ENCODE peak calls at places on chromosomes 13 and 19, in seven cellular contexts. S is colonic mucosa, I is endothelial cell of umbilical vein, J is neuronal stem cell, C is mammary epithelial cell, E is neural progenitor cell, P is Karpas-422. R is an unnamed sample. For H3K4me1, the result is how much of the 10 kb centered on the place peaks cover.

GRCh38 chr19:30799854-30800755 is 427.9 kb downstream of the ZNF536 start:
- DNase-seq in S (peak), I (no peak), J (peak), C (no peak), E (peak), P (peak), R (peak)

GRCh38 chr13:107678075-107678689 is 537.2 kb downstream of the LIG4 start:
- DNase-seq in S (no peak), I (no peak), J (no peak), C (no peak), E (peak), P (no peak), R (peak)

GRCh38 chr13:109684836-109685602 is 101.4 kb downstream of the IRS2 start:
- DNase-seq in S (peak), I (no peak), J (no peak), C (peak), E (no peak), P (no peak), R (no peak)

GRCh38 chr19:15337202-15337601 is 4.9 kb upstream of the BRD4 start:
- DNase-seq in S (no peak), I (no peak), J (no peak), C (no peak), E (no peak), P (no peak), R (peak)

GRCh38 chr13:95176611-95177259 is 124.5 kb downstream of the ABCC4 start:
- DNase-seq in S (no peak), I (peak), J (no peak), C (no peak), E (no peak), P (no peak), R (peak)

GRCh38 chr19:327291-328024 is 17.1 kb downstream of the MIER2 start:
- DNase-seq in S (no peak), I (no peak), J (no peak), C (no peak), E (no peak), P (no peak), R (no peak)

GRCh38 chr13:93116809-93117208 is 109.8 kb upstream of the GPC6 start:
- DNase-seq in S (no peak), I (no peak), J (no peak), C (no peak), E (no peak), P (no peak), R (no peak)

GRCh38 chr13:101572456-101572855 is 120.0 kb downstream of the ITGBL1 start:
- DNase-seq in S (no peak), I (peak), J (no peak), C (no peak), E (no peak), P (no peak), R (no peak)

GRCh38 chr13:44306401-44307192 is 67.0 kb upstream of the SERP2 start:
- DNase-seq in S (peak), I (peak), J (peak), C (peak), E (peak), P (no peak), R (peak)

GRCh38 chr13:25743426-25743825 is 308.4 kb downstream of the SHISA2 start:
- DNase-seq in S (no peak), I (no peak), J (no peak), C (peak), E (no peak), P (no peak), R (no peak)

GRCh38 chr13:72805663-72806341 is 23.9 kb downstream of the PIBF1 start:
- DNase-seq in S (no peak), I (no peak), J (no peak), C (no peak), E (no peak), P (no peak), R (peak)

GRCh38 chr13:51584731-51585191 is 499 bp downstream of the WDFY2 start:
- DNase-seq in S (peak), I (no peak), J (peak), C (peak), E (peak), P (peak), R (peak)

GRCh38 chr13:64234255-64234654 is 2818.6 kb upstream of the PCDH20 start:
- DNase-seq in S (no peak), I (peak), J (no peak), C (no peak), E (no peak), P (peak), R (no peak)

GRCh38 chr19:35220315-35220921 is 8.1 kb downstream of the FAM187B start:
- DNase-seq in S (no peak), I (peak), J (no peak), C (no peak), E (no peak), P (no peak), R (no peak)

GRCh38 chr19:51693246-51693645 is at the start of gene SPACA6:
- DNase-seq in S (no peak), I (no peak), J (no peak), C (no peak), E (no peak), P (no peak), R (no peak)
- H3K4me3 ChIP-seq in S (no peak), I (no peak), J (no peak), C (no peak), E (no peak), P (no peak), R (peak)

GRCh38 chr13:71785361-71785760 is 81.6 kb downstream of the DACH1 start:
- DNase-seq in S (no peak), I (no peak), J (no peak), C (no peak), E (peak), P (no peak), R (no peak)

GRCh38 chr13:71789952-71790351 is 77.1 kb downstream of the DACH1 start:
- DNase-seq in S (no peak), I (peak), J (no peak), C (no peak), E (no peak), P (no peak), R (no peak)

GRCh38 chr13:71787461-71787860 is 79.5 kb downstream of the DACH1 start:
- DNase-seq in S (no peak), I (no peak), J (no peak), C (no peak), E (no peak), P (no peak), R (no peak)

GRCh38 chr13:71786815-71787214 is 80.2 kb downstream of the DACH1 start:
- DNase-seq in S (no peak), I (no peak), J (peak), C (no peak), E (peak), P (no peak), R (no peak)
- H3K4me1 ChIP-seq in S (under half), I (under half), J (under half), C (under half), E (half or more), P (under half), R (under half)

GRCh38 chr13:33543631-33544030 is 258.1 kb upstream of the STARD13 start:
- DNase-seq in S (no peak), I (peak), J (no peak), C (peak), E (peak), P (peak), R (peak)

GRCh38 chr13:33543089-33543459 is 257.5 kb upstream of the STARD13 start:
- DNase-seq in S (no peak), I (no peak), J (no peak), C (no peak), E (no peak), P (no peak), R (no peak)

GRCh38 chr13:33545492-33545891 is 259.9 kb upstream of the STARD13 start:
- DNase-seq in S (no peak), I (no peak), J (no peak), C (no peak), E (no peak), P (peak), R (no peak)

GRCh38 chr13:33542309-33543088 is 256.9 kb upstream of the STARD13 start:
- DNase-seq in S (peak), I (peak), J (peak), C (peak), E (peak), P (peak), R (peak)

GRCh38 chr13:33544308-33544707 is 258.8 kb upstream of the STARD13 start:
- DNase-seq in S (no peak), I (no peak), J (no peak), C (no peak), E (no peak), P (peak), R (no peak)
- H3K9ac ChIP-seq in S (no peak), I (no peak), J (no peak), C (no peak), E (no peak), P (peak), R (peak)

DNA sequence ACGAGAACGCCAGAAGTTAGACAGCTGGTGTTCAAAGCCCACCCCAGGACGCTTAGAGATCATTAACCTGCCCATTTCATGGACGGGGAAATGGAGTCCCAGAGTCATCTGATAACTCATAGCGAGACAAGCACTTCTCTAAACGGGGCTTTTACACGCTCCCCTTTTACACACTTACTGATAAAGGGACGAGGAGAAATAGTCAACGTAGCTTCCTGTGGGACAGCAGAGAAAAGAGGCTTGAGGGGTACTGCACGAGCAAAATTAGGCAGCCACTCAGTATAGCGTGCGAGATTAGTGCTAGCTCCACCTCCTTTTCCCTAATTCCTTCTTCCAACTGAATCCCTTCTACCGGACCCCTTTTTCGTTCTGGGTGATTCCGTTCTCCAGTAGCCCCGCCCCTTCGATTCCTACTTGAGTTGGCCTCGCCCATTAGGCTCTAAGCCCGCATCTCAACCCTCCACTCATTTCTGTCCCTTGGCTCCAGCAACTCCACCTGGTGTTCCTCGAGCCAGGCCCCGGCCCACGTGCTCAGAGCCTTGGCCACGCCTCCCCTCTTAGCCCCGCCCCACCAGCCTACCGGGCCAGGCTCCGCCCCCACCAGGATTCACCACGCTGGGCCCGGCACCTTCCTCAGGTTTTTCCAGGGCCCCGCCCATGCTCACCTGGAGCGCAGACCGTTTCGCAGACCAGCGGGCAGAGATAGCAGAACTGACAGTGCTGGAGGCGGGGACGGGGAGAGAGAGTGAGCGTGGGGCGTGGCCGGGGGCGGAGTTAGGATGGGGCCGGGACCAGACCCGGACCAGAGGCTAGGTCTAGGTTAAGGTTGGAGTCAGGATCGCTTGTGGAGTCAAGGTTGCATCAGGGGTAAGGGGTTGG is 3.6 kb downstream of the HRC start:
- DNase-seq in S (peak), I (peak), J (no peak), C (peak), E (peak), P (peak), R (peak)
- H3K4me3 ChIP-seq in S (peak), I (no peak), J (no peak), C (no peak), E (peak), P (no peak), R (peak)

GRCh38 chr19:2173388-2173787 is 9.7 kb downstream of the DOT1L start:
- DNase-seq in S (no peak), I (no peak), J (no peak), C (no peak), E (no peak), P (no peak), R (no peak)
- H3K4me1 ChIP-seq in S (under half), I (under half), J (under half), C (under half), E (under half), P (under half), R (under half)

GRCh38 chr13:21106089-21106488 is 44.7 kb upstream of the LATS2 start:
- DNase-seq in S (no peak), I (no peak), J (no peak), C (no peak), E (no peak), P (no peak), R (peak)
- H3K9ac ChIP-seq in S (no peak), I (no peak), J (no peak), C (no peak), E (no peak), P (no peak), R (peak)

GRCh38 chr13:30037306-30037705 is 186.9 kb upstream of the UBL3 start:
- DNase-seq in S (no peak), I (no peak), J (peak), C (no peak), E (peak), P (no peak), R (no peak)
- H3K4me3 ChIP-seq in S (no peak), I (no peak), J (no peak), C (no peak), E (no peak), P (no peak), R (no peak)

GRCh38 chr19:48636859-48637448 is at the start of gene DBP:
- DNase-seq in S (no peak), I (no peak), J (no peak), C (no peak), E (no peak), P (no peak), R (no peak)

GRCh38 chr19:48635966-48636858 is 967 bp downstream of the DBP start:
- DNase-seq in S (peak), I (no peak), J (no peak), C (no peak), E (peak), P (peak), R (peak)

GRCh38 chr19:48637948-48638830 is 1.0 kb upstream of the DBP start:
- DNase-seq in S (peak), I (peak), J (peak), C (peak), E (peak), P (peak), R (peak)

GRCh38 chr19:48638831-48639381 is 1.7 kb upstream of the DBP start:
- DNase-seq in S (peak), I (no peak), J (no peak), C (no peak), E (no peak), P (no peak), R (no peak)

DNA sequence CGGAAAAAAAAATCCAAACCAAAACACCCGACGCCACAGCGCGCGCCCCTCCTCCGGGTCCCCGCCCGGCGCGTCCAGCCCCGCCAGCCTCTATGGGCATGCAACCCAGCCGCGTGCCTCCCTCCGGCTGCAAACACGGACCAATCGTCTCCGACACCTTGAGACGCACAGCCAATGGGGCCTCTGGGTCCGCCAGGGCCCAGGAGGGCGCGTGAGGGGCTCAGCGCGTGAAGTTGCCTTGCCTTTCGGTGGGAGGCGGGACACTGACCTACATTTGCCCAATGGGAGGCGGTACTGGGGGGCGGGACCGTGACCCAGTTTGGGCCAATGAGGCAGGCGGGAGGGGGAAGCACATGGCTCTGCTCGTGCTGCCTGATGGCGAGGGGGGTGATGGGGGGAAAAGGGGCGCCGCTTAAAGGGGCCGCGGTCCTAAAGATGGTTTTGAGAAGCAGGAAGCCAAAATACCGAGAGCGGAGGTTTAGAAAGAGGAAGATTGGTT is 319 bp upstream of the DBP start:
- DNase-seq in S (peak), I (peak), J (peak), C (peak), E (peak), P (peak), R (peak)
- H3K4me1 ChIP-seq in S (under half), I (under half), J (under half), C (under half), E (under half), P (under half), R (under half)